ENCODE peak calls at places on chromosomes 6 and 20, in five cellular contexts. M, K, D, P and T are unnamed samples.
A peak's percentile ranks its signal among the peaks of the same experiment; 100 is the strongest.

GRCh38 chr6:113306552-113307145 is 550.5 kb upstream of the MARCKS start:
- DNase-seq in P (no peak), K (peak; percentile 62), D (peak; percentile 30), M (no peak), T (no peak)

GRCh38 chr6:47044418-47044817 is 2.3 kb upstream of the ADGRF1 start:
- DNase-seq in M (peak; percentile 29), P (no peak), D (peak; percentile 65), K (no peak), T (no peak)

GRCh38 chr6:48036316-48036715 is 74.7 kb downstream of the PTCHD4 start:
- DNase-seq in K (no peak), D (peak; percentile 90), M (peak; percentile 62), P (no peak), T (peak; percentile 48)

GRCh38 chr20:34312024-34312460 is 8.9 kb upstream of the AHCY start:
- DNase-seq in P (no peak), D (no peak), K (no peak), M (no peak), T (no peak)

GRCh38 chr6:157401734-157402338 is 20.8 kb downstream of the ZDHHC14 start:
- DNase-seq in D (no peak), K (no peak), P (no peak), M (no peak), T (no peak)

GRCh38 chr6:22133352-22133751 is 163.5 kb downstream of the PRL start:
- DNase-seq in M (no peak), P (no peak), K (no peak), D (no peak), T (no peak)

GRCh38 chr6:133645000-133645619 is 243.8 kb upstream of the TCF21 start:
- DNase-seq in M (peak; percentile 72), K (no peak), D (peak; percentile 66), P (peak; percentile 78), T (no peak)

GRCh38 chr6:157528931-157529653 is 148.1 kb downstream of the ZDHHC14 start:
- DNase-seq in M (no peak), K (no peak), P (no peak), D (peak; percentile 66), T (no peak)

GRCh38 chr6:3887150-3887700 is 38.1 kb downstream of the FAM50B start:
- DNase-seq in P (no peak), M (peak; percentile 15), K (no peak), D (peak; percentile 75), T (peak; percentile 24)

GRCh38 chr6:90938116-90938515 is 351.2 kb upstream of the MAP3K7 start:
- DNase-seq in D (no peak), K (no peak), M (peak; percentile 46), P (no peak), T (no peak)

GRCh38 chr6:90941885-90942284 is 355.0 kb upstream of the MAP3K7 start:
- DNase-seq in M (no peak), P (no peak), D (no peak), K (no peak), T (no peak)

GRCh38 chr6:90936286-90936685 is 349.4 kb upstream of the MAP3K7 start:
- DNase-seq in D (no peak), P (no peak), K (no peak), M (no peak), T (no peak)

GRCh38 chr6:90939906-90940305 is 353.0 kb upstream of the MAP3K7 start:
- DNase-seq in D (no peak), P (no peak), M (no peak), K (no peak), T (no peak)

GRCh38 chr6:90940812-90941481 is 354.1 kb upstream of the MAP3K7 start:
- DNase-seq in D (peak; percentile 83), M (peak; percentile 55), P (peak; percentile 10), K (no peak), T (peak; percentile 16)
- H3K4me3 ChIP-seq in D (no peak overlapping the region), M (no peak overlapping the region), P (no peak overlapping the region), K (no peak overlapping the region), T (no peak overlapping the region)

DNA sequence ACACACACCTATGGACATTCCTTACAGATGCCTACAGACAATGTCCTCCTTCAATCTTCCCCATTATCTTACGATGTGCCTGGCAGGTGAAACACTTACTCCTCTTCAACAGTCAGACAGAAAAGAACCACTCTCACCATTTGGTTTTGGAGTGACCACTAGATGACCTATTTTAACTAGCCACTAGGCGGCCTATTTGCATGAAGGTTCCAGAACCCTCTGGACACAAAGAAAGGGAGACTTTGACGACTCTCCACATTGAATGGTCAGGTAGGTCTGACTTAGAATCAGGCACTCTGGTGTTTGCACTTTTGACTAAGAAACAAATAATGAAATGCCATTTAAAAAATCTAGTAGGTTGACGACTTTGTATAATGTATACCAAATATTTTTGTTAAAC is 42.0 kb downstream of the PNLDC1 start:
- DNase-seq in P (no peak), M (no peak), D (peak; percentile 28), K (no peak), T (no peak)
- TF ChIP-seq CTCF in P (peak; percentile 43), M (peak; percentile 41), D (peak; percentile 56), K (peak; percentile 26), T (peak; percentile 46)

GRCh38 chr6:154445417-154445816 is 65.1 kb downstream of the CNKSR3 start:
- DNase-seq in K (no peak), M (no peak), D (no peak), P (no peak), T (no peak)

GRCh38 chr6:154446984-154447383 is 63.5 kb downstream of the CNKSR3 start:
- DNase-seq in M (no peak), K (no peak), P (no peak), D (no peak), T (no peak)

GRCh38 chr6:154448448-154449096 is 61.9 kb downstream of the CNKSR3 start:
- DNase-seq in P (peak; percentile 86), D (peak; percentile 88), M (peak; percentile 86), K (no peak), T (peak; percentile 52)

GRCh38 chr6:154450498-154450897 is 60.0 kb downstream of the CNKSR3 start:
- DNase-seq in P (no peak), D (no peak), M (no peak), K (no peak), T (no peak)

GRCh38 chr6:154447929-154448328 is 62.6 kb downstream of the CNKSR3 start:
- DNase-seq in K (no peak), M (no peak), D (peak; percentile 62), P (peak; percentile 21), T (no peak)
- H3K4me3 ChIP-seq in K (no peak overlapping the region), M (no peak overlapping the region), D (no peak overlapping the region), P (no peak overlapping the region), T (no peak overlapping the region)

GRCh38 chr6:9796827-9797226 is 618.0 kb downstream of the TFAP2A start:
- DNase-seq in K (no peak), D (no peak), M (no peak), P (no peak), T (no peak)

GRCh38 chr6:9795880-9796279 is 619.0 kb downstream of the TFAP2A start:
- DNase-seq in P (no peak), K (no peak), M (no peak), D (peak; percentile 12), T (no peak)

GRCh38 chr6:9801255-9801757 is 613.6 kb downstream of the TFAP2A start:
- DNase-seq in K (no peak), D (no peak), P (peak; percentile 59), M (no peak), T (no peak)

DNA sequence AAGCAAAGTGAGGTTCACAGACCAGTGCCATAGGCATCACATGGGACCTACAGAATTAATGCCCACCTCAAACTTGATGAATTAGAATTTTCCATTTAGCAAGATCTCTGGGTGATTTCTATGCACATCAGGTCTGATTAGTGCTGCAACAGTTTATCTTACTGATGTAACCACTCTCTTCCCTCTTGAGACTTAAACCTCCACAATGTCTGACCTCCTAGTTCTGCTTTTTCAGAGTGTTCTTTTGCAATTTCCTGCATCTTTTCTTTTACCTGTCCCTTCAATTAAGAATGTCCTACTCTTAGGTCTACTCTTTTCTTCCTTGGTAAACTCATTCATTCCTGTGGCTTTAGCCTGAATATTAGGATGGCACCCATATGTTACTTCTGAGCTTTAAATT is 615.3 kb downstream of the TFAP2A start:
- DNase-seq in M (no peak), D (no peak), K (no peak), P (no peak), T (no peak)
- TF ChIP-seq CTCF in M (no peak), D (no peak), K (no peak), P (no peak), T (no peak)

GRCh38 chr6:36339156-36339555 is 2.5 kb upstream of the BNIP5 start:
- DNase-seq in K (no peak), D (no peak), P (no peak), M (no peak), T (no peak)

GRCh38 chr6:36343109-36343508 is 6.4 kb upstream of the BNIP5 start:
- DNase-seq in M (no peak), K (no peak), P (no peak), D (no peak), T (no peak)

GRCh38 chr6:36337814-36338213 is 1.1 kb upstream of the BNIP5 start:
- DNase-seq in M (no peak), K (no peak), D (no peak), P (no peak), T (no peak)

GRCh38 chr6:36340341-36340670 is 3.6 kb upstream of the BNIP5 start:
- DNase-seq in M (no peak), P (no peak), D (no peak), K (no peak), T (no peak)

DNA sequence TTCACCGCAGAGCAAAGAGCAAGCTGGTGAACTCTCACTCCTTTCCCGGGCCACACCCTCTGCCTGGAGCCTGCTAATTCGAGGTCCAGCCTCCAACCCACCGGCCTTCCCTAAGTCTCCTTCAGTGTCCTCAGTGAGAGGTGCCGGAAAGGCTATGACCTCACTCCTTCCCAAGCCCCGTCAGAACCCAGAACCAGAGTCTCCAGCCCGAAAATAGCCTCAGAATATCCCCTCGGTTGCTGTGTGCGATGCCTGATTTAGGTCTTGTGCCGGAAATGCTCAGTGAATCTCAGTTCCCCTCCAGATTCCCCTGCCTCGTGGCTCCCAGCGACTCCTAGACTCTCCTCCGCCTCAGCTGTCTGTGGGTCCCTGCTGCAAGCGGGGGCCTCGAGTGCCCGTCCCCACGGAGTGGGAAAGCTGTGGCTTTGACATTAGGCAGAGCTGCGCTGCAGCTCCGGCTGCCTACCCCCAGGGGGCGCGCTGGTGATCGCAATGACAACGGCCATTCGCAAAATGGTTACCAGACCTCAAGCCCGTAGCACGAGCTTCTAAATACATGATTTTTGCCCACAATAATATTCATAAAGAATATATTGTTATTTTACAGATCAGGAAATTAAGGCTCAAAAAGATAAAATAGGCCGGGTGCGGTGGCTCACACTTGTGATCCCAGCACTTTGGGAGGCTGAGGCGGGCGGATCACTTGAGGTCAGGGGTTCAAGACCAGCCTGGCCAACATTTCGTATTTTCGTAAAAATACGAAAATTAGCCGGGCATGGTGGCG is 4.2 kb upstream of the BNIP5 start:
- DNase-seq in D (peak; percentile 76), P (no peak), K (peak; percentile 80), M (peak; percentile 28), T (no peak)
- H3K4me3 ChIP-seq in D (peak overlapping the region; percentile 27), P (peak overlapping the region; percentile 4), K (no peak overlapping the region), M (no peak overlapping the region), T (peak overlapping the region; percentile 17)